ENCODE peak calls at places on chromosome 19, in ten cellular contexts. H, N, B, A, V, R, F, Q, Z and E are unnamed samples.

GRCh38 chr19:18100710-18101109 is 3.1 kb downstream of the MAST3 start:
- DNase-seq in V (no peak), A (peak), B (no peak), R (no peak), F (no peak), Z (no peak), H (no peak), Q (no peak), N (no peak), E (peak)

GRCh38 chr19:58054792-58055482 is 4.1 kb upstream of the ZNF135 start:
- DNase-seq in V (no peak), A (no peak), Z (peak), F (peak), R (no peak), B (no peak), N (no peak), Q (peak), H (no peak), E (peak)

GRCh38 chr19:45103200-45103624 is 10.2 kb downstream of the PPP1R37 start:
- DNase-seq in A (no peak), V (no peak), N (no peak), H (no peak), Z (no peak), F (no peak), B (no peak), R (no peak), Q (no peak), E (peak)

GRCh38 chr19:33344210-33344609 is 29.3 kb upstream of the CEBPG start:
- DNase-seq in F (peak), N (no peak), Z (no peak), H (no peak), V (no peak), Q (peak), A (no peak), R (no peak), B (no peak), E (peak)

GRCh38 chr19:13748169-13748884 is 16.0 kb upstream of the MRI1 start:
- DNase-seq in V (no peak), F (no peak), B (peak), H (no peak), Q (no peak), Z (peak), A (peak), R (peak), N (no peak), E (peak)

GRCh38 chr19:2756477-2756876 is 16.7 kb upstream of the SLC39A3 start:
- DNase-seq in V (no peak), Z (no peak), A (no peak), Q (no peak), N (no peak), R (no peak), H (no peak), F (no peak), B (no peak), E (peak)

GRCh38 chr19:45152504-45153338 is 8.1 kb downstream of the NKPD1 start:
- DNase-seq in Q (peak), N (no peak), B (peak), H (no peak), F (peak), R (no peak), Z (peak), V (no peak), A (no peak), E (peak)

GRCh38 chr19:35696835-35697234 is 7.5 kb upstream of the ZBTB32 start:
- DNase-seq in F (no peak), V (no peak), Q (no peak), H (no peak), B (no peak), N (no peak), Z (no peak), A (no peak), R (peak), E (no peak)

GRCh38 chr19:45440259-45440638 is 16.5 kb upstream of the ERCC1 start:
- DNase-seq in H (no peak), F (no peak), A (peak), V (no peak), Z (no peak), R (no peak), N (no peak), B (no peak), Q (no peak), E (no peak)

GRCh38 chr19:44574201-44574950 is 39.0 kb upstream of the IGSF23 start:
- DNase-seq in H (no peak), V (no peak), Q (no peak), F (no peak), B (no peak), Z (no peak), A (no peak), R (no peak), N (no peak), E (no peak)

GRCh38 chr19:8150178-8150865 is 930 bp upstream of the FBN3 start:
- DNase-seq in F (no peak), B (no peak), Z (no peak), A (no peak), R (no peak), Q (no peak), N (no peak), V (no peak), H (no peak), E (peak)

GRCh38 chr19:6691342-6691741 is 21.4 kb upstream of the TNFSF14 start:
- DNase-seq in Z (no peak), H (no peak), B (no peak), R (no peak), Q (no peak), A (no peak), V (no peak), F (no peak), N (no peak), E (no peak)

GRCh38 chr19:34350161-34350561 is 14.8 kb upstream of the GPI start:
- DNase-seq in B (no peak), F (no peak), R (no peak), A (no peak), Q (no peak), N (no peak), Z (peak), V (no peak), H (no peak), E (no peak)

GRCh38 chr19:10112895-10113591 is 1.6 kb downstream of the P2RY11 start:
- DNase-seq in N (no peak), Z (no peak), H (no peak), Q (no peak), A (peak), B (peak), V (peak), F (no peak), R (peak), E (peak)

GRCh38 chr19:43439183-43440063 is 24.7 kb downstream of the TEX101 start:
- DNase-seq in V (no peak), A (no peak), Z (no peak), B (no peak), H (no peak), N (no peak), F (no peak), Q (peak), R (no peak), E (no peak)

GRCh38 chr19:12034196-12034595 is 1.3 kb downstream of the ZNF433 start:
- DNase-seq in H (no peak), R (no peak), A (no peak), Z (no peak), B (no peak), F (no peak), V (no peak), N (no peak), Q (no peak), E (no peak)

GRCh38 chr19:10514211-10515145 is 2.8 kb downstream of the S1PR5 start:
- DNase-seq in Z (no peak), H (no peak), F (no peak), Q (no peak), V (no peak), B (peak), A (no peak), N (no peak), R (no peak), E (peak)

GRCh38 chr19:6521718-6522646 is 8.8 kb upstream of the TNFSF9 start:
- DNase-seq in Q (no peak), H (no peak), F (no peak), V (no peak), Z (no peak), N (no peak), A (peak), B (no peak), R (no peak), E (no peak)

GRCh38 chr19:2239771-2240770 is 3.4 kb downstream of the SF3A2 start:
- DNase-seq in H (no peak), A (peak), Z (peak), F (no peak), Q (no peak), R (peak), N (no peak), B (no peak), V (no peak), E (no peak)

GRCh38 chr19:16737909-16738308 is 18.3 kb downstream of the NWD1 start:
- DNase-seq in F (no peak), A (no peak), N (no peak), Q (no peak), Z (peak), R (no peak), V (no peak), H (no peak), B (peak), E (no peak)

GRCh38 chr19:13060964-13061927 is 41.4 kb downstream of the LYL1 start:
- DNase-seq in F (peak), N (peak), Q (peak), V (peak), A (peak), B (peak), H (peak), Z (peak), R (peak), E (peak)

GRCh38 chr19:30784850-30785459 is 412.8 kb downstream of the ZNF536 start:
- DNase-seq in V (no peak), R (peak), A (peak), Q (peak), H (peak), Z (peak), N (no peak), B (peak), F (peak), E (peak)

GRCh38 chr19:52527954-52528326 is 472 bp downstream of the ZNF808 start:
- DNase-seq in F (peak), Z (no peak), B (peak), A (peak), N (no peak), V (no peak), H (no peak), R (no peak), Q (no peak), E (peak)

GRCh38 chr19:16078311-16078758 is 2.0 kb downstream of the TPM4 start:
- DNase-seq in H (no peak), A (peak), Z (peak), B (no peak), R (peak), Q (peak), N (peak), V (no peak), F (peak), E (no peak)

GRCh38 chr19:16773259-16773658 is 53.6 kb downstream of the NWD1 start:
- DNase-seq in V (no peak), Q (no peak), N (no peak), Z (no peak), R (no peak), A (no peak), F (no peak), H (no peak), B (no peak), E (no peak)

GRCh38 chr19:47243364-47243775 is 12.4 kb upstream of the BBC3 start:
- DNase-seq in A (no peak), F (no peak), Z (no peak), Q (no peak), H (no peak), R (no peak), N (no peak), V (no peak), B (no peak), E (no peak)

GRCh38 chr19:15331419-15332310 is 674 bp downstream of the BRD4 start:
- DNase-seq in B (peak), A (peak), Q (peak), H (no peak), V (no peak), F (peak), R (peak), N (peak), Z (no peak), E (peak)

GRCh38 chr19:18118420-18119242 is 21.1 kb downstream of the MAST3 start:
- DNase-seq in V (no peak), H (no peak), Z (peak), R (no peak), A (no peak), N (no peak), F (no peak), Q (no peak), B (no peak), E (peak)

GRCh38 chr19:14735915-14736314 is 42.4 kb downstream of the ADGRE2 start:
- DNase-seq in V (no peak), F (no peak), Q (no peak), H (no peak), Z (no peak), B (no peak), A (no peak), R (no peak), N (no peak), E (no peak)

GRCh38 chr19:45769821-45770191 is 754 bp upstream of the SIX5 start:
- DNase-seq in A (peak), V (no peak), R (peak), Z (peak), Q (peak), N (peak), B (peak), F (peak), H (peak), E (peak)

GRCh38 chr19:623974-624373 is 9.4 kb downstream of the POLRMT start:
- DNase-seq in N (no peak), B (no peak), Z (peak), R (no peak), V (no peak), Q (no peak), F (no peak), A (no peak), H (no peak), E (no peak)
- H3K4me3 ChIP-seq in N (no peak), B (no peak), Z (no peak), R (no peak), V (no peak), Q (no peak), F (no peak), A (no peak), H (no peak), E (no peak)

GRCh38 chr19:41399091-41399490 is 1.5 kb downstream of the BCKDHA start:
- DNase-seq in Q (no peak), V (no peak), F (no peak), N (no peak), A (no peak), B (no peak), H (no peak), R (no peak), Z (no peak), E (no peak)
- H3K4me3 ChIP-seq in Q (peak), V (no peak), F (no peak), N (peak), A (peak), B (no peak), H (no peak), R (peak), Z (no peak), E (no peak)

DNA sequence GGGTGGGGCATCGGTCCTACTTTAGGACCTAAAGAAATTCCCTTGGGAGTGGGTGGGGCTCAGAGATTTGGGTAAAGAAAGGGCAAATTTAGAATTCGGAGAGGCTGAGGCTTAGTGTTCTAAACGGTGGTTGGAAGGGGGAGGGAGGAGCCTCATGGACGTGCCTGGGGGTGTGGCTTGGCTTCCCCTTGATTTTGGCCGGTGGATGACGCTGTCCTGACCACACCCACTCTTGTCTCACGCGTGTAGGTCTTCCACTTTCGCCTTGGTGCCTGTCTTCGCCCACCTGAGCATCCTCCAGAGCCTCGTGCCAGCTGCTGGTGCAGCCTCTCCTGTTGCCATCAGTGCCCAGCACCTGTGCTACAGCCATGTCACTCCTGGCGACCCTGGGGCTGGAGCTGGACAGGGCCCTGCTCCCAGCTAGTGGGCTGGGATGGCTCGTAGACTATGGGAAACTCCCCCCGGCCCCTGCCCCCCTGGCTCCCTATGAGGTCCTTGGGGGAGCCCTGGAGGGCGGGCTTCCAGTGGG is 1.2 kb upstream of the NUP62 start:
- DNase-seq in H (no peak), F (peak), V (no peak), N (no peak), Q (peak), Z (no peak), B (no peak), A (peak), R (no peak), E (peak)
- H3K4me3 ChIP-seq in H (no peak), F (no peak), V (peak), N (no peak), Q (peak), Z (no peak), B (no peak), A (peak), R (no peak), E (peak)

DNA sequence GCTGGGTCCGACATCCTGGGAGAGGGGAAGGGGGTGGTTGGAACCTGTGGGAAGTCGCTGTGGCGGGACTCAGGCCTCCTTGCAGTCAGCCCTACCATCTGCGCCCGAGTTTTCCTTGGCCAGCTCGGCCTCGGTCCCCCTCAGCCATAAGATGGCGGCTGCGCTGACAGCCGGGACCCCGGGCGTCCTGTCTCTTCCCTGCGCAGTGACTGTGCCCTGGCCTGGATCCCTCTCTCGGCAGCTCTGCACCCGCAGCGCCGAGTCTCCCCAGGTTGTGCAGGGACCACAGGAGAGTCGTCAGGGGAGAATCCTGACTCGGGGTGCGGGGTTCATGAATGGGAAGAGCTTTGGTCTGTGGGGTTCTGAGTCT is 345 bp downstream of the ZNF257 start:
- DNase-seq in Q (no peak), B (no peak), Z (no peak), H (no peak), N (no peak), A (peak), F (peak), R (no peak), V (no peak), E (no peak)
- H3K4me3 ChIP-seq in Q (peak), B (no peak), Z (peak), H (peak), N (peak), A (peak), F (peak), R (peak), V (peak), E (no peak)

DNA sequence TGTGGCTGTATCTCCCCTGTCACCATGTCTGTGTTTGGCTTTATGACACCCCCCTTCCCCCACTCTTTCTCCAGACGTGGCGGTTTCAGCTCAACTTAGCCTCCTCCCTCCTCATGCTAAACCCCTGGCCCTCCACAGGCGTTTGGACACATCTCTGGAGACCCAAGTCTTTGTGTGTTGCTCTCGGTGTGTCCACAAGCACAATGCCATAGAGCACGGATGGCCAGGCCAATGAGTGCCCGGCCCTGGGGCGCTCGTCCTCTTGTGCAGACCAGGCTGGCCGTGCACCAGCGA is 468 bp downstream of the PPP1R14A start:
- DNase-seq in R (no peak), A (no peak), B (no peak), Z (no peak), N (peak), H (no peak), Q (no peak), F (no peak), V (no peak), E (no peak)
- H3K4me3 ChIP-seq in R (no peak), A (peak), B (peak), Z (no peak), N (peak), H (peak), Q (peak), F (peak), V (peak), E (peak)

GRCh38 chr19:19490247-19490968 is 24.9 kb downstream of the TSSK6 start:
- DNase-seq in A (peak), Q (peak), H (peak), B (peak), V (peak), N (peak), Z (peak), F (peak), R (peak), E (peak)

GRCh38 chr19:19487077-19488040 is 28.0 kb downstream of the TSSK6 start:
- DNase-seq in R (no peak), V (no peak), N (no peak), H (no peak), Q (no peak), A (no peak), F (no peak), Z (no peak), B (no peak), E (peak)

GRCh38 chr19:19488041-19488874 is 27.1 kb downstream of the TSSK6 start:
- DNase-seq in V (no peak), F (no peak), N (no peak), Z (no peak), A (peak), B (peak), Q (peak), R (no peak), H (no peak), E (peak)

GRCh38 chr19:19489804-19490204 is 25.5 kb downstream of the TSSK6 start:
- DNase-seq in F (no peak), N (no peak), A (no peak), Q (no peak), H (no peak), Z (no peak), R (no peak), V (no peak), B (peak), E (no peak)

DNA sequence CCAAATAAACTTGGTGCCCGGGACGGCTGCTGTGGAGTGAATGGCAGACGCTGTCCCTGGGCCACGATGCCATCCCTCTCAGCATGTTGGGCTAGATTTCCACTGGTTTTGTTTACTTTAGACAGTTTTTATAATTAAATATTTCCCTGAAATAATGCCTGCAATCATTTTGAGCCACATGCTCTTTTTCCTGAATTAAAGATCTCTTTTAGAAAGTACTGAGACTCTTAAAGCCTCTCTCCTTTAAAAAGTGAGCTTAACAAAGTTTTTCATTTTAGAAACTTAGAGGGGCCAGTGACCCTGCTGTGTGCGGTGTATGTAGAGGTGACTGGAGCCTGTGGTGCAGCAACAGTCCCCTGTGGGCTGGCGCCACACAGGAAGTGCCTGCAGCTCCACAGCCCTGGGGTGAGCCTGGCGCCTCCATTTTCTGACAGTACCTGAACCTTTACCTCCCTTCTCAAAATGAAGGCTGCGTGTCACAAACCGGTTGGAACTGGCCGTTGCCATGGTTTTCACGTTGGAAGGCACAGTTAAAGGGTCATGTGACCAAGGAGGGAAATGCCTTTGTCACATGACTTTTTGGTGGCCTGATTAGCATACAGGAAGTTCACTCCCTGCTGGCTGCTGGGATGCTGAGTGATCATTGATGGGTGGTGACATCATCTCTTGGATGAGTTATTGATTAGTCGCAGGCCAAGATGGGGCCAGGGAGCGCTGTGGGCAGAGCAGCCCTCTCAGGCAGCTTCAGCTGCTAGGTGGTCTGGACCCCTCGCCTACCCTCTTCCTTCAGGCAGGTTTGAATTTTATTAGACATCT is 26.3 kb downstream of the TSSK6 start:
- DNase-seq in H (peak), N (peak), R (peak), B (peak), Z (peak), V (peak), A (peak), F (peak), Q (peak), E (peak)
- H3K4me3 ChIP-seq in H (no peak), N (peak), R (no peak), B (no peak), Z (no peak), V (no peak), A (no peak), F (no peak), Q (peak), E (no peak)

DNA sequence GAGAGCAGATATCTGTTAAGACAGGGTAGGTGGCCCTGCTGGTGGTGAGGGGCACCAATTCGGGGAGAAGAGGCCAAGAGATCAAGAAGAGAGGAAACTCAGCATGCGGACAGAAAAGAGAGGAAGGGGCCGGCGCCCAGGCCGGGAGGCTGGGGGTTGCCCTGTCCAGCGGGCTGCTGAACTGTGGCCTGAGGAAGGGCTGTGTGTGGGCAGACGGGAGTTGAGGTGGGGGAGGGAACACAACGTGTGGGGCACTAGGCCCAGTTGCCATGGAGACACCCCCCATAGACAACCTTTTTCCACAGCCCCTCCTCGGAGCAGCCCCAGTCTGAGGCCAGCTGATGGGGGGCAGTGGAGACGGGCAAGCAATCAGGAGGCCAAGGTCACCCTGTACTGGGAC is 2.5 kb upstream of the CACNG8 start:
- DNase-seq in A (no peak), F (no peak), B (no peak), V (no peak), Q (no peak), H (no peak), R (no peak), Z (no peak), N (no peak), E (peak)
- H3K4me3 ChIP-seq in A (no peak), F (no peak), B (no peak), V (peak), Q (no peak), H (no peak), R (no peak), Z (no peak), N (no peak), E (peak)